ENCODE peak calls at places on chromosomes 1 and 21, in five cellular contexts. One of them, this sample, is unnamed.

GRCh38 chr1:228778466-228778865 is 43.2 kb downstream of the RHOU start:
- DNase-seq in left ventricle myocardium superior: no peak
- DNase-seq in effector CD8-positive, alpha-beta T cell: no peak
- DNase-seq in HAP-1: no peak
- DNase-seq in COLO829: no peak
- DNase-seq in this sample: no peak

GRCh38 chr1:41466146-41466545 is 18.3 kb downstream of the EDN2 start:
- DNase-seq in left ventricle myocardium superior: no peak
- DNase-seq in effector CD8-positive, alpha-beta T cell: no peak
- DNase-seq in HAP-1: no peak
- DNase-seq in COLO829: no peak
- DNase-seq in this sample: no peak

GRCh38 chr1:246631426-246631825 is 65.2 kb downstream of the CNST start:
- DNase-seq in left ventricle myocardium superior: no peak
- DNase-seq in effector CD8-positive, alpha-beta T cell: no peak
- DNase-seq in HAP-1: no peak
- DNase-seq in COLO829: no peak
- DNase-seq in this sample: no peak

GRCh38 chr1:22159858-22160257 is 17.0 kb upstream of the WNT4 start:
- DNase-seq in left ventricle myocardium superior: no peak
- DNase-seq in effector CD8-positive, alpha-beta T cell: no peak
- DNase-seq in HAP-1: no peak
- DNase-seq in COLO829: no peak
- DNase-seq in this sample: no peak

GRCh38 chr1:115312752-115313151 is 25.3 kb downstream of the NGF start:
- DNase-seq in left ventricle myocardium superior: no peak
- DNase-seq in effector CD8-positive, alpha-beta T cell: no peak
- DNase-seq in HAP-1: no peak
- DNase-seq in COLO829: no peak
- DNase-seq in this sample: no peak

GRCh38 chr1:65279092-65279448 is 30.3 kb upstream of the DNAJC6 start:
- DNase-seq in left ventricle myocardium superior: no peak
- DNase-seq in effector CD8-positive, alpha-beta T cell: no peak
- DNase-seq in HAP-1: no peak
- DNase-seq in COLO829: no peak
- DNase-seq in this sample: no peak

GRCh38 chr1:234148816-234149215 is 224.4 kb upstream of the COA6 start:
- DNase-seq in left ventricle myocardium superior: no peak
- DNase-seq in effector CD8-positive, alpha-beta T cell: no peak
- DNase-seq in HAP-1: no peak
- DNase-seq in COLO829: no peak
- DNase-seq in this sample: no peak

GRCh38 chr1:1920608-1921458 is 1.8 kb upstream of the TMEM52 start:
- DNase-seq in left ventricle myocardium superior: peak
- DNase-seq in effector CD8-positive, alpha-beta T cell: no peak
- DNase-seq in HAP-1: no peak
- DNase-seq in COLO829: no peak
- DNase-seq in this sample: no peak

GRCh38 chr1:37722181-37723071 is 30.1 kb downstream of the CDCA8 start:
- DNase-seq in left ventricle myocardium superior: no peak
- DNase-seq in effector CD8-positive, alpha-beta T cell: no peak
- DNase-seq in HAP-1: no peak
- DNase-seq in COLO829: no peak
- DNase-seq in this sample: no peak

GRCh38 chr1:234111458-234112142 is 207.1 kb downstream of the SLC35F3 start:
- DNase-seq in left ventricle myocardium superior: peak
- DNase-seq in effector CD8-positive, alpha-beta T cell: no peak
- DNase-seq in HAP-1: peak
- DNase-seq in COLO829: no peak
- DNase-seq in this sample: peak

GRCh38 chr21:42784896-42785451 is 94.4 kb downstream of the WDR4 start:
- DNase-seq in left ventricle myocardium superior: no peak
- DNase-seq in effector CD8-positive, alpha-beta T cell: no peak
- DNase-seq in HAP-1: no peak
- DNase-seq in COLO829: no peak
- DNase-seq in this sample: no peak

GRCh38 chr1:184183919-184184318 is 132.4 kb downstream of the TSEN15 start:
- DNase-seq in left ventricle myocardium superior: no peak
- DNase-seq in effector CD8-positive, alpha-beta T cell: no peak
- DNase-seq in HAP-1: no peak
- DNase-seq in COLO829: no peak
- DNase-seq in this sample: no peak

GRCh38 chr21:18549214-18549905 is 145.8 kb upstream of the TMPRSS15 start:
- DNase-seq in left ventricle myocardium superior: no peak
- DNase-seq in effector CD8-positive, alpha-beta T cell: no peak
- DNase-seq in HAP-1: no peak
- DNase-seq in COLO829: no peak
- DNase-seq in this sample: no peak

GRCh38 chr1:20701847-20702246 is 16.0 kb downstream of the KIF17 start:
- DNase-seq in left ventricle myocardium superior: no peak
- DNase-seq in effector CD8-positive, alpha-beta T cell: no peak
- DNase-seq in HAP-1: no peak
- DNase-seq in COLO829: no peak
- DNase-seq in this sample: no peak

GRCh38 chr1:115069626-115070308 is 19.5 kb downstream of the TSPAN2 start:
- DNase-seq in left ventricle myocardium superior: no peak
- DNase-seq in effector CD8-positive, alpha-beta T cell: no peak
- DNase-seq in HAP-1: no peak
- DNase-seq in COLO829: no peak
- DNase-seq in this sample: no peak

GRCh38 chr1:150259217-150259616 is 1.6 kb downstream of the CA14 start:
- DNase-seq in left ventricle myocardium superior: peak
- DNase-seq in effector CD8-positive, alpha-beta T cell: no peak
- DNase-seq in HAP-1: no peak
- DNase-seq in COLO829: peak
- DNase-seq in this sample: peak

GRCh38 chr1:90705910-90706309 is 11.2 kb downstream of the BARHL2 start:
- DNase-seq in left ventricle myocardium superior: no peak
- DNase-seq in effector CD8-positive, alpha-beta T cell: no peak
- DNase-seq in HAP-1: no peak
- DNase-seq in COLO829: no peak
- DNase-seq in this sample: no peak

This sample was measured in HEK293T.